ENCODE peak calls at places on chromosomes 12 and 14, in five cellular contexts. One of them, this sample, is unnamed.

GRCh38 chr14:46036099-46036498 is 615.5 kb downstream of the RPL10L start:
- DNase-seq in left colon: no peak
- DNase-seq in adrenal gland: no peak
- DNase-seq in cardiac muscle cell: no peak
- DNase-seq in activated T-helper 1 cell treated with anti-CD3 and anti-CD28 coated beads, Interleukin-2, amount 50 U/mL, for 16 hours: no peak
- DNase-seq in this sample: no peak

GRCh38 chr12:56222531-56222895 is 791 bp upstream of the RNF41 start:
- DNase-seq in left colon: no peak
- DNase-seq in cardiac muscle cell: no peak
- DNase-seq in activated T-helper 1 cell treated with anti-CD3 and anti-CD28 coated beads, Interleukin-2, amount 50 U/mL, for 16 hours: no peak
- DNase-seq in adrenal gland: no peak
- DNase-seq in this sample: no peak

GRCh38 chr12:128761305-128761880 is 62.4 kb downstream of the SLC15A4 start:
- DNase-seq in cardiac muscle cell: no peak
- DNase-seq in left colon: no peak
- DNase-seq in adrenal gland: no peak
- DNase-seq in activated T-helper 1 cell treated with anti-CD3 and anti-CD28 coated beads, Interleukin-2, amount 50 U/mL, for 16 hours: no peak
- DNase-seq in this sample: no peak

GRCh38 chr12:122875590-122876220 is 20.2 kb downstream of the VPS37B start:
- DNase-seq in left colon: peak; percentile 36
- DNase-seq in adrenal gland: no peak
- DNase-seq in cardiac muscle cell: no peak
- DNase-seq in activated T-helper 1 cell treated with anti-CD3 and anti-CD28 coated beads, Interleukin-2, amount 50 U/mL, for 16 hours: no peak
- DNase-seq in this sample: no peak

GRCh38 chr12:53191885-53192530 is 11.3 kb upstream of the CSAD start:
- DNase-seq in adrenal gland: no peak
- DNase-seq in cardiac muscle cell: no peak
- DNase-seq in left colon: no peak
- DNase-seq in activated T-helper 1 cell treated with anti-CD3 and anti-CD28 coated beads, Interleukin-2, amount 50 U/mL, for 16 hours: no peak
- DNase-seq in this sample: no peak

GRCh38 chr14:74401504-74402241 is 24.3 kb downstream of the SYNDIG1L start:
- DNase-seq in activated T-helper 1 cell treated with anti-CD3 and anti-CD28 coated beads, Interleukin-2, amount 50 U/mL, for 16 hours: peak; percentile 31
- DNase-seq in cardiac muscle cell: peak; percentile 86
- DNase-seq in left colon: peak; percentile 29
- DNase-seq in adrenal gland: peak; percentile 51
- DNase-seq in this sample: peak; percentile 64

GRCh38 chr12:42704810-42705401 is 115.4 kb upstream of the PRICKLE1 start:
- DNase-seq in adrenal gland: no peak
- DNase-seq in activated T-helper 1 cell treated with anti-CD3 and anti-CD28 coated beads, Interleukin-2, amount 50 U/mL, for 16 hours: no peak
- DNase-seq in left colon: no peak
- DNase-seq in cardiac muscle cell: no peak
- DNase-seq in this sample: no peak

GRCh38 chr12:130281157-130281799 is 56.4 kb upstream of the PIWIL1 start:
- DNase-seq in left colon: no peak
- DNase-seq in adrenal gland: no peak
- DNase-seq in activated T-helper 1 cell treated with anti-CD3 and anti-CD28 coated beads, Interleukin-2, amount 50 U/mL, for 16 hours: peak; percentile 4
- DNase-seq in cardiac muscle cell: peak; percentile 58
- DNase-seq in this sample: no peak

GRCh38 chr14:86515195-86515594 is 985.3 kb downstream of the FLRT2 start:
- DNase-seq in cardiac muscle cell: no peak
- DNase-seq in activated T-helper 1 cell treated with anti-CD3 and anti-CD28 coated beads, Interleukin-2, amount 50 U/mL, for 16 hours: no peak
- DNase-seq in adrenal gland: no peak
- DNase-seq in left colon: no peak
- DNase-seq in this sample: no peak